ENCODE peak calls at places on chromosome 20, in six cellular contexts. One of them, this sample, is unnamed.

GRCh38 chr20:50129662-50130345 is 16.9 kb upstream of the UBE2V1 start:
- DNase-seq in mucosa of descending colon: no peak
- DNase-seq in GM23248: peak
- DNase-seq in T-helper 17 cell: no peak
- DNase-seq in psoas muscle: no peak
- DNase-seq in neuronal stem cell: no peak
- DNase-seq in this sample: no peak

GRCh38 chr20:44590980-44591778 is 8.8 kb downstream of the PKIG start:
- DNase-seq in psoas muscle: no peak
- DNase-seq in neuronal stem cell: no peak
- DNase-seq in mucosa of descending colon: no peak
- DNase-seq in T-helper 17 cell: no peak
- DNase-seq in GM23248: no peak
- DNase-seq in this sample: no peak

GRCh38 chr20:38201356-38201755 is 36.3 kb upstream of the TGM2 start:
- DNase-seq in mucosa of descending colon: peak
- DNase-seq in neuronal stem cell: no peak
- DNase-seq in T-helper 17 cell: no peak
- DNase-seq in psoas muscle: peak
- DNase-seq in GM23248: peak
- DNase-seq in this sample: no peak

GRCh38 chr20:58921564-58921963 is 59.5 kb upstream of the NELFCD start:
- DNase-seq in mucosa of descending colon: no peak
- DNase-seq in T-helper 17 cell: no peak
- DNase-seq in neuronal stem cell: no peak
- DNase-seq in GM23248: no peak
- DNase-seq in psoas muscle: no peak
- DNase-seq in this sample: no peak

GRCh38 chr20:58511364-58511763 is 3.8 kb downstream of the APCDD1L start:
- DNase-seq in GM23248: peak
- DNase-seq in psoas muscle: no peak
- DNase-seq in mucosa of descending colon: no peak
- DNase-seq in neuronal stem cell: no peak
- DNase-seq in T-helper 17 cell: no peak
- DNase-seq in this sample: no peak

GRCh38 chr20:46619445-46619844 is 31.8 kb downstream of the SLC13A3 start:
- DNase-seq in GM23248: no peak
- DNase-seq in neuronal stem cell: no peak
- DNase-seq in psoas muscle: no peak
- DNase-seq in T-helper 17 cell: no peak
- DNase-seq in mucosa of descending colon: no peak
- DNase-seq in this sample: no peak

GRCh38 chr20:58475466-58475865 is 39.7 kb downstream of the APCDD1L start:
- DNase-seq in psoas muscle: no peak
- DNase-seq in T-helper 17 cell: no peak
- DNase-seq in GM23248: no peak
- DNase-seq in mucosa of descending colon: no peak
- DNase-seq in neuronal stem cell: no peak
- DNase-seq in this sample: no peak

GRCh38 chr20:34938466-34939163 is 17.0 kb downstream of the GSS start:
- DNase-seq in mucosa of descending colon: peak
- DNase-seq in neuronal stem cell: no peak
- DNase-seq in GM23248: no peak
- DNase-seq in T-helper 17 cell: no peak
- DNase-seq in psoas muscle: peak
- DNase-seq in this sample: no peak

GRCh38 chr20:46939031-46939430 is 44.4 kb downstream of the EYA2 start:
- DNase-seq in psoas muscle: no peak
- DNase-seq in neuronal stem cell: no peak
- DNase-seq in mucosa of descending colon: no peak
- DNase-seq in GM23248: peak
- DNase-seq in T-helper 17 cell: no peak
- DNase-seq in this sample: no peak

GRCh38 chr20:54255157-54255556 is 47.3 kb downstream of the PFDN4 start:
- DNase-seq in GM23248: peak
- DNase-seq in mucosa of descending colon: no peak
- DNase-seq in psoas muscle: no peak
- DNase-seq in neuronal stem cell: no peak
- DNase-seq in T-helper 17 cell: no peak
- DNase-seq in this sample: no peak

GRCh38 chr20:49384437-49385434 is 97.7 kb downstream of the KCNB1 start:
- DNase-seq in mucosa of descending colon: peak
- DNase-seq in neuronal stem cell: peak
- DNase-seq in GM23248: peak
- DNase-seq in psoas muscle: peak
- DNase-seq in T-helper 17 cell: peak
- DNase-seq in this sample: peak

GRCh38 chr20:23246682-23247664 is 103.6 kb upstream of the NXT1 start:
- DNase-seq in psoas muscle: peak
- DNase-seq in T-helper 17 cell: no peak
- DNase-seq in GM23248: no peak
- DNase-seq in neuronal stem cell: no peak
- DNase-seq in mucosa of descending colon: no peak
- DNase-seq in this sample: no peak

This sample was measured in amygdala.